ENCODE peak calls at places on chromosomes 6 and 20, in four cellular contexts. M is neural progenitor cell, P is ascending aorta, X is heart left ventricle. Z is an unnamed sample. For H3K27me3, the result is how much of the 10 kb centered on the place peaks cover.

GRCh38 chr6:56902551-56903464 is 52.1 kb upstream of the BEND6 start:
- DNase-seq in M (peak), P (no peak), X (no peak), Z (no peak)

GRCh38 chr20:25378884-25379733 is 11.5 kb downstream of the ABHD12 start:
- DNase-seq in M (no peak), P (no peak), X (no peak), Z (no peak)

GRCh38 chr6:155171747-155172191 is 92.0 kb upstream of the CLDN20 start:
- DNase-seq in M (no peak), P (no peak), X (no peak), Z (no peak)

GRCh38 chr6:39923394-39923793 is 10.9 kb downstream of the MOCS1 start:
- DNase-seq in M (no peak), P (no peak), X (peak), Z (no peak)

GRCh38 chr6:14796974-14797762 is 448.7 kb upstream of the JARID2 start:
- DNase-seq in M (no peak), P (no peak), X (no peak), Z (no peak)

GRCh38 chr6:74369556-74369993 is 673.6 kb downstream of the CD109 start:
- DNase-seq in M (no peak), P (no peak), X (no peak), Z (no peak)

GRCh38 chr20:35657271-35657670 is 7.4 kb downstream of the CPNE1 start:
- DNase-seq in M (no peak), P (no peak), X (no peak), Z (no peak)

GRCh38 chr6:2999621-3000455 is at the start of gene NQO2:
- DNase-seq in M (peak), P (peak), X (peak), Z (peak)

GRCh38 chr20:51196991-51197651 is 174.2 kb upstream of the KCNG1 start:
- DNase-seq in M (no peak), P (no peak), X (no peak), Z (no peak)

GRCh38 chr20:52399352-52399751 is 207.8 kb upstream of the ZFP64 start:
- DNase-seq in M (no peak), P (no peak), X (no peak), Z (no peak)

GRCh38 chr6:53547166-53547814 is 2.4 kb upstream of the GCLC start:
- DNase-seq in M (peak), P (no peak), X (no peak), Z (no peak)

GRCh38 chr20:53829086-53829703 is 235.6 kb upstream of the ZNF217 start:
- DNase-seq in M (no peak), P (no peak), X (no peak), Z (no peak)

GRCh38 chr20:53829706-53830521 is 236.3 kb upstream of the ZNF217 start:
- DNase-seq in M (no peak), P (no peak), X (no peak), Z (no peak)

GRCh38 chr20:53827996-53828672 is 234.5 kb upstream of the ZNF217 start:
- DNase-seq in M (no peak), P (no peak), X (no peak), Z (no peak)

GRCh38 chr20:53827292-53827995 is 233.8 kb upstream of the ZNF217 start:
- DNase-seq in M (no peak), P (no peak), X (no peak), Z (no peak)

DNA sequence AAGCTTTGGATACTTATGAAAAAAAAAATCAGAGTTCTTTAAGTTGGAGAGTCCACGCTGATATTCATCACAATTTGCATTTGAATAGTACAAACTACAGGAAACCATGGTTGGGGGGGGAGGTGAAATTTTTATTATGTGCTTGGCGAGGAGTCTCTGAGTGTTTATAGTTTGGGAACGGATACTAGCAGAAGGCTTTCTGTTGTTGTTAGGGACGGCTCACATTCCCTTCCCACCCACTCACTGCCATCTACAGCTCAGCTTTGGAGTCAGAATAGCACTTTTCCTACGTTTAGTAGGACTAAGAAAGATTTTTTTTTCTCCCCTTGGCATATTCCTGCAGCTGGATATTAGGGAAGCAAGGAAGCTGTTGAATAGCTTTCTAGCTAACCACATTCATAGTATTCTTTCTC is 235.0 kb upstream of the ZNF217 start:
- DNase-seq in M (peak), P (no peak), X (no peak), Z (no peak)
- TF ChIP-seq CTCF in M (no peak), P (no peak), X (no peak), Z (no peak)

GRCh38 chr20:40682104-40683045 is 6.7 kb downstream of the MAFB start:
- DNase-seq in M (peak), P (no peak), X (no peak), Z (no peak)
- H3K27me3 ChIP-seq in M (half or more), P (under half), X (under half), Z (half or more)

DNA sequence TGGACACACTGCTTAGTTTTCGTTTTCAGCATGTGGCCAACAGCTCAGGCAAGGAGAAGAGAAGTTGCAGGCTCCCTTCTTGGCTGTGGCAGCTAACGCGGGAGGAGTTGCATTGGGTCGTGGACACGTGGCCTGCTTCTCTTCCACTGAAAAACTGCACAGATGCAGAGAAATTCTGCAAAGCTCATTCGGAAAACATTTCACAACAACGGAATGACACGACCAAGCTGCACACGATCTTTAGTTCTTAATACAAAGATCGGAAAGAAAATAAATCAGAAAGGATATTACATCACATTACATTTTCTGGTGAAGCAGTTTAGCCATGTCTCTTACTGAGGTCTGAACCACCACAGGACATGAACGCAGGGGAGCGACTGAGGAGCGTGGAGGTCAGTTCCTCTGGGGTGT is 178.4 kb downstream of the THBS2 start:
- DNase-seq in M (no peak), P (no peak), X (no peak), Z (no peak)
- H3K27ac ChIP-seq in M (no peak), P (peak), X (peak), Z (no peak)

DNA sequence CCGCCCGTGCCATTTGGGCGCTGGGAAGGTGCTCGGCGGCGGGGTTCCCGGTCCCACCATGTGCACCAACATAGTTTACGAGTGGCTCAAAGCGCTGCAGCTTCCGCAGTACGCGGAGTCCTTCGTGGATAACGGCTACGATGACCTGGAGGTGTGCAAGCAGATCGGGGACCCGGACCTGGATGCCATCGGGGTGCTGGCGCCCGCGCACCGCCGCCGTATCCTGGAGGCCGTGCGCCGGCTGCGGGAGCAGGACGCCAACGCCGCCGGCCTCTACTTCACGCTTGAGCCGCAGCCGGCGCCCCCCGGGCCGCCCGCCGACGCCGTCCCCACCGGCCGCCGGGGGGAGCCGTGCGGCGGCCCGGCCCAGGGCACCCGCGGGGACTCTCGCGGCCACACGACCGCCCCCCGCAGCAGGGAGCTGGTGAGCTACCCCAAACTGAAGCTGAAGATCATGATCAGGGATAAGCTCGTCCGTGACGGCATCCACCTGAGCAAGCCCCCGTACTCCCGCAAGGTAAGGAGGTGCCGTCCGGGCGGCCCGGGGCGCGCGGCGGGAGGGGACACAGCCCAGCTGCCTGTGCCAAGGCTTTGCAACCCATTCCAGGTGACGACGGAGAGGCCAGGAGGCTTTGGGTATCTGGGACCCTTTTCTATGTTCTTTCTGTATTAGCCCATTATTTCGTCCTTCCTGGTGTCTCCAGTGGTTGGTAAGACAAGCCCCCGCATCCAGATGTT is 550 bp downstream of the SAMD5 start:
- DNase-seq in M (peak), P (no peak), X (peak), Z (peak)
- TF ChIP-seq CTCF in M (no peak), P (no peak), X (no peak), Z (peak)

Z was measured in WERI-Rb-1.